ENCODE peak calls at places on chromosomes 12 and 14, in four cellular contexts. P, J, M and W are unnamed samples.

GRCh38 chr12:11592484-11592883 is 57.0 kb upstream of the ETV6 start:
- DNase-seq in M (no peak), J (no peak), P (no peak), W (no peak)

GRCh38 chr12:11653215-11653753 is 3.8 kb downstream of the ETV6 start:
- DNase-seq in M (no peak), J (no peak), P (no peak), W (no peak)

GRCh38 chr12:122021193-122021821 is 377 bp upstream of the BCL7A start:
- DNase-seq in P (peak; percentile 33), M (no peak), J (no peak), W (peak; percentile 29)

GRCh38 chr14:56949828-56950227 is 139.5 kb upstream of the OTX2 start:
- DNase-seq in M (no peak), J (no peak), P (peak; percentile 45), W (no peak)

GRCh38 chr12:98379106-98379505 is 136.3 kb upstream of the TMPO start:
- DNase-seq in P (no peak), M (no peak), J (no peak), W (no peak)

GRCh38 chr14:93962701-93963601 is 13.4 kb downstream of the ASB2 start:
- DNase-seq in M (no peak), J (no peak), P (no peak), W (no peak)

GRCh38 chr14:71448431-71449315 is 483.6 kb upstream of the RGS6 start:
- DNase-seq in P (no peak), J (no peak), M (no peak), W (no peak)

GRCh38 chr12:22408605-22409004 is 74.1 kb upstream of the ST8SIA1 start:
- DNase-seq in J (peak; percentile 43), M (no peak), P (no peak), W (peak; percentile 59)

GRCh38 chr12:104181313-104181712 is 34.3 kb upstream of the TXNRD1 start:
- DNase-seq in J (no peak), P (no peak), M (no peak), W (no peak)

GRCh38 chr12:50390284-50390683 is 6.1 kb downstream of the FAM186A start:
- DNase-seq in M (peak; percentile 35), J (no peak), P (no peak), W (no peak)

GRCh38 chr14:74407801-74408154 is 18.2 kb downstream of the SYNDIG1L start:
- DNase-seq in J (no peak), M (no peak), P (no peak), W (no peak)

GRCh38 chr14:70671652-70672327 is 30.1 kb downstream of the TTC9 start:
- DNase-seq in M (no peak), J (no peak), P (no peak), W (no peak)

GRCh38 chr14:76975051-76975450 is 53.5 kb downstream of the IRF2BPL start:
- DNase-seq in J (no peak), P (no peak), M (no peak), W (no peak)

GRCh38 chr14:72578514-72578913 is 315.4 kb downstream of the DPF3 start:
- DNase-seq in J (no peak), P (no peak), M (no peak), W (no peak)

GRCh38 chr14:54650331-54651017 is 83.5 kb downstream of the SAMD4A start:
- DNase-seq in J (peak; percentile 88), P (no peak), M (peak; percentile 21), W (no peak)

GRCh38 chr12:19227190-19227879 is 97.8 kb downstream of the PLEKHA5 start:
- DNase-seq in J (no peak), P (no peak), M (no peak), W (no peak)

DNA sequence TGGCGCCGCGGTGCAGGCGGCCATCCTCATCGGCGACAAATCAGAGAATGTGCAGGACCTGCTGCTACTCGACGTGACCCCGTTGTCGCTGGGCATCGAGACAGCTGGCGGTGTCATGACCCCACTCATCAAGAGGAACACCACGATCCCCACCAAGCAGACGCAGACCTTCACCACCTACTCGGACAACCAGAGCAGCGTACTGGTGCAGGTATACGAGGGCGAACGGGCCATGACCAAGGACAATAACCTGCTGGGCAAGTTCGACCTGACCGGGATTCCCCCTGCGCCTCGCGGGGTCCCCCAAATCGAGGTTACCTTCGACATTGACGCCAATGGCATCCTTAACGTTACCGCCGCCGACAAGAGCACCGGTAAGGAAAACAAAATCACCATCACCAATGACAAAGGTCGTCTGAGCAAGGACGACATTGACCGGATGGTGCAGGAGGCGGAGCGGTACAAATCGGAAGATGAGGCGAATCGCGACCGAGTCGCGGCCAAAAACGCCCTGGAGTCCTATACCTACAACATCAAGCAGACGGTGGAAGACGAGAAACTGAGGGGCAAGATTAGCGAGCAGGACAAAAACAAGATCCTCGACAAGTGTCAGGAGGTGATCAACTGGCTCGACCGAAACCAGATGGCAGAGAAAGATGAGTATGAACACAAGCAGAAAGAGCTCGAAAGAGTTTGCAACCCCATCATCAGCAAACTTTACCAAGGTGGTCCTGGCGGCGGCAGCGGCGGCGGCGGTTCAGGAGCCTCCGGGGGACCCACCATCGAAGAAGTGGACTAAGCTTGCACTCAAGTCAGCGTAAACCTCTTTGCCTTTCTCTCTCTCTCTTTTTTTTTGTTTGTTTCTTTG is 1.7 kb downstream of the HSPA2 start:
- DNase-seq in P (peak; percentile 28), J (no peak), M (no peak), W (no peak)
- H3K4me3 ChIP-seq in P (peak overlapping the region; percentile 46), J (peak overlapping the region; percentile 26), M (peak overlapping the region; percentile 45), W (no peak overlapping the region)

DNA sequence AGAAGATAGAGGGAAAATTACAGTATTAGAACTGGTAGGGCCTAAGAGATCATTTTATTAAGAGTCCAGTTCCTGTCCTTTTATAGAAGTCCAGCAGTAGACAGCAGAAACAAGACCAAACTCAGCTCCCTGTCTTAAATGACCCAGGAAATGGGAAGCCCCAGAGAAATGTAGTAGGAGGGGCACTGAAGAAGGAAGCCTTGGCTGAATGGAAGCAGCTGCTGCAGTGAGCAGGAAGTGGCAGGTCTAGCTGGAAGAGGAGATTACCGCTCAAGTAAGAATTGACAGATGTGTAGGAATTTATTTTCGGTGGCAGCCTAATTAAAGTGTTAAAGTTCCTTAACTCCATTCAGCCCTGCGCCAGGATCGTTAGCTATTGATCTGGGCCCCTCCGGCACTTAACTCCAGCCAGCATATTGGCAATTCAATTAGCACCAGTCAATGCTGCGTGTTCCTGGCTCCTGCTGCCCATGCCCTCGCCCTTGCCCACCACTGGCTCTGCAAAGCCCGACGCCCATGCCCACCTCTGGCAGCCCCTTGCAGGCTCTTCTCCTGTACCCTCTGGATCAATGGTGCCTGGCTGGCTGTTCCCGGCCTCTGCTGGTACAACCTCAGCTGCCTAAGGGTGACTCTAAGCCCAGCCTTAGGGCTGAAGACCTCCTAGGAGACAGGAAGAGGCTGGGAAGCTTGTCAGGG is 21.1 kb downstream of the ZFHX2 start:
- DNase-seq in P (no peak), M (no peak), J (no peak), W (no peak)
- TF ChIP-seq POLR2A in P (no peak), M (no peak), J (no peak), W (no peak)

GRCh38 chr12:109714141-109714912 is 702 bp downstream of the FAM222A start:
- DNase-seq in P (peak; percentile 78), M (peak; percentile 72), J (no peak), W (peak; percentile 57)

GRCh38 chr12:109716512-109717389 is 3.1 kb downstream of the FAM222A start:
- DNase-seq in M (no peak), J (peak; percentile 55), P (no peak), W (peak; percentile 30)

GRCh38 chr12:109714913-109715244 is 1.3 kb downstream of the FAM222A start:
- DNase-seq in M (no peak), P (no peak), J (no peak), W (no peak)

GRCh38 chr12:109716092-109716479 is 2.5 kb downstream of the FAM222A start:
- DNase-seq in P (no peak), J (no peak), M (no peak), W (no peak)

DNA sequence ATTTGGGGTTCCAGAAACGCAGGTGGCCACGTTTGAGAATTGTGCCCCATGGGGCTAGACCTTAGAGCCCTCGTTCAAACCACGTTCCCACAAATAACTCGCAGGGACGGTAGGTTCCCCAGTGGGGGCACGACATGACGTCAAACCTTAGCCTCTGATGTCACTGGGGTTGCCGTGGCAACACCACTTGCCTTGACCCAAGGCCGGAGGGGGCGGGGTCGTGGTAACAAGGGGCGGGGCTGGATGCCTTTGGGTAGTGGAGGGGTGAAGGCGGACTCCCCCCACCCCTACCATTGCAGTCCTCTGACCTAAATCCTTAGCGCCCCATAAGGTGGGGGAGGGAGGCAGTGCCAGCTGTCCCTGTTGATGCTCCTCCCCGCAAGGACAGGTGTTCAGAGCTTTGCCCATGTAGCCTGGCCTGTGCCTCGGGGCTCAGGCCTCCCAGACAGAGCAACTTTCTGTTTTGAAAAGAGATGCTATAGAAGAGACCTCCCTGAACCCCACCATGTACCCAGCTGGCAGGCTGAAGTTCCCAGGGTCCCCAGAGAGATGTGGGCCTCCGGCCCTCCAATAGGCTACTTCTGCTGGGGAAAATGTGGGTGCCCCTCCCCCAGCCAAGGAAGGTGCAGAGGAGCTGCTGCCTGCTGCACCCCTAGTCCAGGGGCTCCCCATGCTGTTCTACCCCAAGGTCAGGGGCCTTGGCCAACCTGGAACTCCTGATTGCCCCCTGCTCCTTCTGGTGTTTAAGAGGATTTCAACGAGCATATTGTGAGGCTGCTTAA is 1.9 kb downstream of the FAM222A start:
- DNase-seq in P (peak; percentile 43), M (no peak), J (no peak), W (no peak)
- H3K4me3 ChIP-seq in P (no peak overlapping the region), M (no peak overlapping the region), J (no peak overlapping the region), W (no peak overlapping the region)

DNA sequence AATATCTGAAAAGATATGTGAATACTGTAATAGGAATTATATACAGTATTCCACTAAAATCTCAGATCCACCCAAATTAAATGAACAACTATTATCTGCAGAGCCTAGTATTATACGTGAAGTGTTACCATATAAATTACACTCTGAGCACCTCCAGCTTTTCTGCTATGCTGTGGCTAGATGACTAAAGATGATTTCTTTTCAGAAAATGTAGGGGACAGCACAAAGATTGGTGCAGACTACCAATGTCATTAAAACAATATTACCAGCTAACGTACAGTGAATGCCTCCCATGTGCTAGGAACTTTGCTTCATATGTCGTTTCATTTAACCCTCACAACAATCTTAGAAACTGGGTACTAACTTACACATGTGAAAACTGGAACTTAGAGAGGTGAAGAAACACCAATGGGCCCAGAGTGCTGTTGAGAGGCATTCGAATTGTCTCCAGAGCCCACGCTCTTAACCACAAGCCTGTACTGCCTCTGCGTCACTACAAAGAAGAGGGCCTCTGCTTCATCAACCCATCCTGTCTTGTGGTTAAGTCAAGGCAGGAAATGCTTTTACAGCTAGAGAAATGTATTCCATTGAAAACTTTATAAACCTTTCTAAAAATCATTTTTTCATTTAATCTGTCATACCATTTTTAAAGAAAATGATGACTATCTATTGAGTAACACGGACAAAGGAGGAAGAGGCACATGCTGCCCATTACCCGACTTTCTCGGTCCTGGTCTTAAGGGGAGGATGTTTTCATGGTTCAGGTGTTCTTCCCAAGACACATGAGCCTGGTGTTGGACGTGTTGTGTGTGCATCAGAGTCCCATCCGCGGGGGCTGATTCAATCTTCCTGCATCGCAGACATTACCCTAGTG is 1.3 kb downstream of the GPR65 start:
- DNase-seq in M (no peak), J (no peak), P (no peak), W (no peak)
- TF ChIP-seq POLR2A in M (no peak), J (no peak), P (peak; percentile 28), W (no peak)

DNA sequence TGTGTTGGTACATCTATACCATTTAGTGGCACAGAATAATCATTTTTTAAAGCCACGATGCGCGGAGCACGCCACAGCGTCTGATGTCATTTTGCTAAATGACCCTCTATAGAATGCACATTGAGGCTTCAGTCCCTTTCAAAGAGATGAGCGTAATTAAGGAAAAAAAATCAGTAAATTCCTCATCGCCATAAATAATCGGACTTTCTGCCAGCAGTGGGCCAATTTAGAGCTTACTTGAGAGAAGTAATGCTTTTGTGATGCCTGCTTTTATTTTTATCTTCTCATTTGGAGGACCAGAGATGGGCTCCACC is 4.0 kb downstream of the ASCL1 start:
- DNase-seq in M (no peak), J (no peak), P (no peak), W (no peak)
- H3K4me3 ChIP-seq in M (no peak overlapping the region), J (no peak overlapping the region), P (no peak overlapping the region), W (no peak overlapping the region)